ENCODE peak calls at places on chromosome 21, in eight cellular contexts. H, U, C, B, T, V, A and O are unnamed samples.

GRCh38 chr21:44382536-44382935 is 29.1 kb downstream of the TRPM2 start:
- DNase-seq in H (no peak), U (no peak), C (no peak), B (no peak), T (no peak), V (no peak), A (no peak), O (no peak)

GRCh38 chr21:41008971-41009370 is 159.0 kb upstream of the BACE2 start:
- DNase-seq in H (no peak), U (no peak), C (no peak), B (no peak), T (no peak), V (peak; percentile 11), A (no peak), O (no peak)

GRCh38 chr21:42171091-42172053 is 47.6 kb upstream of the ABCG1 start:
- DNase-seq in H (no peak), U (no peak), C (peak; percentile 71), B (peak; percentile 91), T (peak; percentile 10), V (no peak), A (no peak), O (no peak)

GRCh38 chr21:26047279-26047967 is 123.1 kb downstream of the APP start:
- DNase-seq in H (no peak), U (no peak), C (no peak), B (no peak), T (no peak), V (no peak), A (no peak), O (no peak)

GRCh38 chr21:42674351-42674940 is 21.0 kb downstream of the PDE9A start:
- DNase-seq in H (no peak), U (no peak), C (no peak), B (no peak), T (peak; percentile 82), V (no peak), A (no peak), O (no peak)

GRCh38 chr21:29697555-29698193 is 242.1 kb downstream of the GRIK1 start:
- DNase-seq in H (no peak), U (no peak), C (no peak), B (no peak), T (no peak), V (peak; percentile 54), A (peak; percentile 19), O (peak; percentile 23)

GRCh38 chr21:17461014-17461413 is 51.8 kb upstream of the CXADR start:
- DNase-seq in H (no peak), U (no peak), C (no peak), B (no peak), T (no peak), V (no peak), A (peak; percentile 84), O (no peak)

GRCh38 chr21:33244082-33244780 is 14.5 kb downstream of the IFNAR2 start:
- DNase-seq in H (no peak), U (no peak), C (no peak), B (no peak), T (no peak), V (peak; percentile 35), A (no peak), O (no peak)

GRCh38 chr21:28516996-28517592 is 475.6 kb downstream of the LTN1 start:
- DNase-seq in H (peak; percentile 35), U (peak; percentile 89), C (peak; percentile 64), B (peak; percentile 83), T (peak; percentile 96), V (peak; percentile 65), A (peak; percentile 22), O (peak; percentile 85)

GRCh38 chr21:42460391-42461184 is 35.4 kb downstream of the RSPH1 start:
- DNase-seq in H (no peak), U (peak; percentile 96), C (no peak), B (peak; percentile 50), T (peak; percentile 45), V (no peak), A (no peak), O (peak; percentile 87)

GRCh38 chr21:34640858-34641257 is 25.9 kb upstream of the RCAN1 start:
- DNase-seq in H (no peak), U (no peak), C (no peak), B (no peak), T (no peak), V (no peak), A (peak; percentile 91), O (no peak)

GRCh38 chr21:42702720-42703119 is 49.3 kb downstream of the PDE9A start:
- DNase-seq in H (no peak), U (no peak), C (no peak), B (no peak), T (peak; percentile 6), V (no peak), A (no peak), O (no peak)

GRCh38 chr21:29130234-29130993 is at the start of gene MAP3K7CL:
- DNase-seq in H (no peak), U (no peak), C (no peak), B (peak; percentile 7), T (no peak), V (no peak), A (peak; percentile 100), O (no peak)

GRCh38 chr21:45041984-45042663 is 32.3 kb upstream of the ADARB1 start:
- DNase-seq in H (no peak), U (no peak), C (no peak), B (no peak), T (no peak), V (no peak), A (no peak), O (no peak)

GRCh38 chr21:45391743-45392079 is 13.3 kb upstream of the COL18A1 start:
- DNase-seq in H (no peak), U (no peak), C (no peak), B (no peak), T (no peak), V (no peak), A (no peak), O (no peak)

GRCh38 chr21:42455196-42455595 is 40.8 kb downstream of the RSPH1 start:
- DNase-seq in H (no peak), U (no peak), C (peak; percentile 44), B (no peak), T (no peak), V (peak; percentile 50), A (no peak), O (no peak)

GRCh38 chr21:42218836-42219605 is at the start of gene ABCG1:
- DNase-seq in H (no peak), U (peak; percentile 35), C (peak; percentile 70), B (peak; percentile 72), T (peak; percentile 88), V (no peak), A (no peak), O (no peak)

GRCh38 chr21:32140212-32141008 is 138.4 kb downstream of the MIS18A start:
- DNase-seq in H (no peak), U (no peak), C (no peak), B (no peak), T (peak; percentile 13), V (no peak), A (no peak), O (no peak)
- H3K4me3 ChIP-seq in H (no peak overlapping the region), U (no peak overlapping the region), C (no peak overlapping the region), B (no peak overlapping the region), T (no peak overlapping the region), V (no peak overlapping the region), A (no peak overlapping the region), O (no peak overlapping the region)

GRCh38 chr21:36105327-36105842 is 29.5 kb upstream of the CBR3 start:
- DNase-seq in H (no peak), U (no peak), C (no peak), B (no peak), T (no peak), V (no peak), A (no peak), O (no peak)

GRCh38 chr21:36103434-36103833 is 31.4 kb upstream of the CBR3 start:
- DNase-seq in H (no peak), U (no peak), C (no peak), B (no peak), T (no peak), V (no peak), A (no peak), O (no peak)

GRCh38 chr21:36109868-36110267 is 25.0 kb upstream of the CBR3 start:
- DNase-seq in H (no peak), U (no peak), C (no peak), B (no peak), T (no peak), V (no peak), A (no peak), O (no peak)

GRCh38 chr21:36100971-36101641 is 31.3 kb downstream of the CBR1 start:
- DNase-seq in H (no peak), U (peak; percentile 63), C (no peak), B (no peak), T (no peak), V (no peak), A (no peak), O (no peak)

GRCh38 chr21:36104306-36105300 is 30.3 kb upstream of the CBR3 start:
- DNase-seq in H (peak; percentile 48), U (no peak), C (peak; percentile 35), B (peak; percentile 55), T (peak; percentile 74), V (no peak), A (peak; percentile 45), O (peak; percentile 31)
- TF ChIP-seq CTCF in H (peak; percentile 63), U (peak; percentile 36), C (no peak), B (peak; percentile 15), T (peak; percentile 80), V (no peak), A (peak; percentile 78), O (peak; percentile 33)

GRCh38 chr21:27043377-27043776 is 76.5 kb upstream of the ADAMTS5 start:
- DNase-seq in H (no peak), U (no peak), C (no peak), B (no peak), T (no peak), V (no peak), A (no peak), O (no peak)

GRCh38 chr21:27045281-27045985 is 78.5 kb upstream of the ADAMTS5 start:
- DNase-seq in H (no peak), U (no peak), C (no peak), B (no peak), T (no peak), V (no peak), A (no peak), O (no peak)

GRCh38 chr21:27047331-27048314 is 80.7 kb upstream of the ADAMTS5 start:
- DNase-seq in H (no peak), U (no peak), C (no peak), B (no peak), T (no peak), V (no peak), A (no peak), O (no peak)
- H3K4me3 ChIP-seq in H (no peak overlapping the region), U (no peak overlapping the region), C (no peak overlapping the region), B (no peak overlapping the region), T (peak overlapping the region; percentile 0), V (no peak overlapping the region), A (no peak overlapping the region), O (no peak overlapping the region)

DNA sequence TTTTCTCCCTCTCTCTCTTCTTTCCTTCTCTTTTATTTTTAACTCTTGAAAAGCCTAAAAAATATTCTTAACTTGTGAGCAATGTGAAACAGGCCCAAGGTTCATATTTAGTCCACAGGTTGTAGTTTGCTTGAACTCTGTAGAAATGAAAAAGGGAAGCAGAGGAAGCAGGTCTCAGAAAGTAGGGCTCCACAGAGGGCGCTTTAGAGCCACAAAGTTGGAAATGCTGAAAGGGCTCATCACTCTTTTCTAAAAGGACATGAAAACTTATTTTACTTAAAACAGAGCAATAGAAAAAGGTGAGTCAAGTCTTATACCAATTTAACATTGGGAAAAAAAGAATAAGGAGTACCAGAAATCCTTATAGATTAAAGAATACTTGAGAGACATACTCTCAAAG is 247.0 kb downstream of the USP25 start:
- DNase-seq in H (no peak), U (no peak), C (no peak), B (no peak), T (peak; percentile 65), V (no peak), A (no peak), O (no peak)
- TF ChIP-seq CTCF in H (no peak), U (peak; percentile 10), C (no peak), B (no peak), T (peak; percentile 74), V (peak; percentile 13), A (peak; percentile 61), O (no peak)